ENCODE peak calls at places on chromosomes 2 and 18, in ten cellular contexts. K, Z, F, S, V, B, G, I, H and J are unnamed samples.
A peak's percentile ranks its signal among the peaks of the same experiment; 100 is the strongest.

GRCh38 chr2:200380139-200380561 is 73.7 kb downstream of the SPATS2L start:
- DNase-seq in B (no peak), V (no peak), Z (no peak), H (no peak), I (no peak), G (peak; percentile 16), K (no peak), F (no peak), S (no peak), J (no peak)

GRCh38 chr2:23563673-23564617 is 179.0 kb downstream of the KLHL29 start:
- DNase-seq in Z (peak; percentile 67), K (no peak), G (no peak), F (peak; percentile 59), H (no peak), I (no peak), V (peak; percentile 86), B (peak; percentile 53), S (no peak), J (peak; percentile 18)

GRCh38 chr2:216789088-216789487 is 70.8 kb downstream of the TNP1 start:
- DNase-seq in S (no peak), B (no peak), V (no peak), H (no peak), G (no peak), I (no peak), F (no peak), Z (no peak), K (no peak), J (no peak)

GRCh38 chr2:97730245-97730644 is 16.9 kb downstream of the ZAP70 start:
- DNase-seq in F (no peak), V (peak; percentile 56), K (no peak), Z (no peak), S (no peak), B (no peak), H (no peak), G (no peak), I (no peak), J (no peak)

GRCh38 chr2:182890305-182890704 is 23.9 kb upstream of the FRZB start:
- DNase-seq in S (no peak), G (no peak), I (no peak), B (no peak), V (no peak), H (no peak), F (no peak), Z (no peak), K (no peak), J (no peak)

GRCh38 chr18:74819433-74820059 is 221.9 kb downstream of the ZNF407 start:
- DNase-seq in I (no peak), F (peak; percentile 75), Z (no peak), B (no peak), V (no peak), G (peak; percentile 21), K (no peak), S (peak; percentile 15), H (peak; percentile 19), J (no peak)

GRCh38 chr18:79988925-79989361 is 580 bp upstream of the TXNL4A start:
- DNase-seq in V (no peak), Z (peak; percentile 17), H (no peak), B (peak; percentile 52), K (peak; percentile 40), S (no peak), F (no peak), I (no peak), G (no peak), J (peak; percentile 42)

GRCh38 chr18:44876024-44876423 is 195.3 kb downstream of the SETBP1 start:
- DNase-seq in I (no peak), H (no peak), B (no peak), S (no peak), K (no peak), Z (no peak), F (no peak), V (no peak), G (no peak), J (no peak)

GRCh38 chr2:100819365-100820345 is at the start of gene NPAS2:
- DNase-seq in S (peak; percentile 47), H (peak; percentile 35), I (no peak), G (peak; percentile 21), F (peak; percentile 60), B (peak; percentile 34), K (peak; percentile 53), V (no peak), Z (peak; percentile 15), J (peak; percentile 59)

GRCh38 chr2:101900375-101900774 is 91.4 kb upstream of the IL1R2 start:
- DNase-seq in I (peak; percentile 71), Z (no peak), H (no peak), K (no peak), G (no peak), F (no peak), S (no peak), V (no peak), B (no peak), J (no peak)

GRCh38 chr2:173996766-173997165 is 31.6 kb upstream of the SP3 start:
- DNase-seq in V (no peak), H (no peak), Z (no peak), B (no peak), F (no peak), I (no peak), S (no peak), K (no peak), G (no peak), J (no peak)

DNA sequence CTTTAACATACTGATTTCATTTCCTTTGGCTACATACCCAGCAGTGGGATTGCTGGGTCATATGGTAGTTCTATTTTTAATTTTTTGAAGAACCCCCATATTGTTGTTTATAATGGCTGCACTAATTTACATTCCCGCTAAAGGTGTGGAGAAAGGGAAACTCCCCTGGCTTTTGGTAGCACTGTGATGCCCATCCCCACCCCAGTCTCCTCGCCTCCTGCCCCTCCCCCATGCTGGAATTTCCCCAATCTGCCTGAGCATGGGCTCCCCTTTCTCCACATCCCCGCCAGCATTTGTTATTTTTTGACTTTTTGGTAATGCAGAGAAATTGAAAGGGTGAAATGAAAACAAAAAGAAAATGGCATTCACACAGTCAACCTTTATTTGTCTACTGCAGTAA is 30.0 kb upstream of the SULT1C4 start:
- DNase-seq in Z (no peak), I (no peak), V (no peak), K (no peak), G (no peak), B (no peak), S (no peak), H (no peak), F (no peak), J (no peak)
- TF ChIP-seq EP300 in Z (no peak), I (no peak), V (no peak), K (no peak), G (no peak), B (no peak), S (no peak), H (no peak), F (no peak), J (no peak)

DNA sequence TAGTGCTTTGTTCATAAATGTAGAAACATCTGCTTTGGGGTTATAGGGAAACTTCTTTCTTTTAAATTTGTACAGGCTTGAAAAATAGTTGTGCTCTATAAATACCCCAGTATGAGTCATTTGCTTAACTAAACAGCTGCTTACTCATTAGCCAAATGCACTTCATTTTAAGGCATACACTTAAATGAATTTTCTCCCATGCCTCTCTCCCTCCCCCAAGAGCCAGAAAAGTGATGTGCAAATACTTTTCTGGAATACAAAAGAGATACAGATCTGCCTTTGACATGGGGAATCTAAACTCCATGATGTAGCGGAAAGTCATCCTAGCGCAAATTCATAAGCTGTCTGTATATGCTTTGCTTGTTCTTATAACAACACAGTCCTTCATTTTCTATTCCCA is 469.4 kb downstream of the DLGAP1 start:
- DNase-seq in B (no peak), V (no peak), F (no peak), H (no peak), S (no peak), K (no peak), Z (no peak), I (no peak), G (no peak), J (no peak)
- TF ChIP-seq CTCF in B (no peak), V (no peak), F (no peak), H (no peak), S (no peak), K (no peak), Z (no peak), I (no peak), G (no peak), J (no peak)

GRCh38 chr2:365367-366275 is 77.7 kb upstream of the ALKAL2 start:
- DNase-seq in H (no peak), Z (no peak), G (no peak), B (no peak), F (no peak), S (no peak), K (no peak), I (no peak), V (peak; percentile 62), J (no peak)

GRCh38 chr2:366706-367105 is 78.8 kb upstream of the ALKAL2 start:
- DNase-seq in K (no peak), B (no peak), G (no peak), I (no peak), Z (no peak), H (no peak), S (no peak), V (peak; percentile 77), F (no peak), J (no peak)

GRCh38 chr2:367246-367645 is 79.4 kb upstream of the ALKAL2 start:
- DNase-seq in F (no peak), V (peak; percentile 61), S (no peak), G (no peak), K (no peak), I (no peak), B (no peak), Z (no peak), H (no peak), J (no peak)

GRCh38 chr2:362924-363323 is 75.0 kb upstream of the ALKAL2 start:
- DNase-seq in V (no peak), G (no peak), S (no peak), K (no peak), B (no peak), I (no peak), F (no peak), Z (no peak), H (no peak), J (no peak)

DNA sequence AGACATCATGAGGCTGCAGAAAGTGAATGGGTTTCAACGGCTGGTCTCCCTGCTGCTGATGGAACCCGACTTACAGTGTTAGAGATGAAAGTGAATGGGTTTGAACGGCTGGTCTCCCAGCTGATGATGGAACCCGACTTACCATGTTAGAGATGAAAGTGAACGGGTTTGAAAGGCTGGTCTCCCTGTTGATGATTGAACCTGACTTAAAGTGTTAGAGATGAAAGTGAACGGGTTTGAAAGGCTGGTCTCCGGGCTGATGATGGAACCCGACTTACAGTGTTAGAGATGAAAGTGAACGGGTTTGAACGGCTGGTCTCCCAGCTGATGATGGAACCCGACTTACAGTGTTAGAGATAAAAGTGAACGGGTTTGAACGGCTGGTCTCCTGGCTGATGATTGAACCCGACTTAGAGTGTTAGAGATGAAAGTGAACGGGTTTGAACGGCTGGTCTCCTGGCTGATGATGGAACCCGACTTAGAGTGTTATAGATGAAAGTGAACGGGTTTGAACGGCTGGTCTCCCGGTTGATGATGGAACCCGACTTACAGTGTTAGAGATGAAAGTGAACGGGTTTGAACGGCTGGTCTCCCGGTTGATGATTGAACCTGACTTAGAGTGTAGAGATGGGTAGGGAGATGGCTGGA is 76.1 kb upstream of the ALKAL2 start:
- DNase-seq in H (no peak), F (no peak), K (no peak), G (no peak), Z (no peak), I (no peak), V (no peak), B (no peak), S (no peak), J (no peak)
- TF ChIP-seq EP300 in H (no peak), F (no peak), K (no peak), G (no peak), Z (no peak), I (no peak), V (no peak), B (no peak), S (no peak), J (no peak)

GRCh38 chr18:5626130-5626880 is 82.5 kb upstream of the EPB41L3 start:
- DNase-seq in K (no peak), B (no peak), G (no peak), V (no peak), S (no peak), Z (no peak), F (no peak), I (no peak), H (no peak), J (no peak)
- TF ChIP-seq CTCF in K (no peak), B (no peak), G (no peak), V (no peak), S (no peak), Z (no peak), F (no peak), I (no peak), H (no peak), J (peak; percentile 13)